ENCODE peak calls at places on chromosomes 2 and 18, in five cellular contexts. X is tibial nerve, Z is sigmoid colon, P is SK-N-SH, A is ovary. J is an unnamed sample. For H3K36me3, the result is how much of the 10 kb centered on the place peaks cover.

GRCh38 chr2:234691226-234691600 is 194.3 kb upstream of the ARL4C start:
- DNase-seq in Z (no peak), X (no peak), A (no peak), P (peak), J (no peak)

GRCh38 chr2:3184167-3184566 is 193.5 kb downstream of the EIPR1 start:
- DNase-seq in P (peak), X (no peak), Z (no peak), A (no peak), J (no peak)

GRCh38 chr2:205563646-205564045 is 118.7 kb upstream of the NRP2 start:
- DNase-seq in Z (no peak), P (peak), X (peak), A (no peak), J (peak)

GRCh38 chr2:164841719-164842623 is at the start of gene COBLL1:
- DNase-seq in X (peak), P (peak), Z (peak), A (peak), J (peak)

GRCh38 chr2:237630216-237631000 is 3.0 kb downstream of the LRRFIP1 start:
- DNase-seq in X (no peak), Z (no peak), A (no peak), P (no peak), J (no peak)

GRCh38 chr2:111896007-111896406 is 2.4 kb upstream of the MERTK start:
- DNase-seq in P (no peak), A (no peak), X (no peak), Z (no peak), J (no peak)

GRCh38 chr18:25630682-25631081 is 278.7 kb upstream of the ZNF521 start:
- DNase-seq in Z (no peak), A (no peak), P (no peak), X (no peak), J (no peak)

GRCh38 chr2:173235947-173236803 is 118.5 kb upstream of the CDCA7 start:
- DNase-seq in Z (no peak), X (no peak), P (no peak), A (no peak), J (no peak)

GRCh38 chr18:39942702-39943101 is 2012.3 kb upstream of the PIK3C3 start:
- DNase-seq in A (no peak), X (no peak), P (no peak), Z (no peak), J (no peak)

GRCh38 chr2:204268458-204268857 is 276.8 kb upstream of the PARD3B start:
- DNase-seq in Z (no peak), A (no peak), X (no peak), P (no peak), J (no peak)

GRCh38 chr18:48616484-48617255 is 77.8 kb downstream of the CTIF start:
- DNase-seq in P (no peak), X (no peak), Z (no peak), A (no peak), J (no peak)

GRCh38 chr2:239114119-239114581 is 266.3 kb downstream of the TWIST2 start:
- DNase-seq in A (no peak), P (peak), X (no peak), Z (no peak), J (no peak)

GRCh38 chr2:62340981-62341624 is 145.2 kb downstream of the B3GNT2 start:
- DNase-seq in X (no peak), Z (peak), A (no peak), P (peak), J (no peak)

GRCh38 chr2:202098336-202098735 is 25.3 kb downstream of the KIAA2012 start:
- DNase-seq in A (no peak), X (no peak), Z (no peak), P (no peak), J (no peak)

GRCh38 chr2:144048631-144049060 is 471.3 kb downstream of the ZEB2 start:
- DNase-seq in P (peak), Z (no peak), A (no peak), X (no peak), J (no peak)

GRCh38 chr2:234939976-234940375 is 11.8 kb upstream of the SH3BP4 start:
- DNase-seq in X (no peak), A (no peak), Z (no peak), P (no peak), J (no peak)

GRCh38 chr18:57819671-57820460 is 16.8 kb upstream of the ATP8B1 start:
- DNase-seq in X (peak), P (peak), Z (no peak), A (no peak), J (no peak)

GRCh38 chr2:229205704-229206103 is 65.4 kb downstream of the PID1 start:
- DNase-seq in A (no peak), X (no peak), P (no peak), Z (no peak), J (no peak)

GRCh38 chr2:86039178-86039962 is 66.3 kb downstream of the POLR1A start:
- DNase-seq in X (no peak), A (no peak), Z (peak), P (no peak), J (no peak)
- H3K36me3 ChIP-seq in X (under half), A (under half), Z (half or more), P (under half), J (under half)

DNA sequence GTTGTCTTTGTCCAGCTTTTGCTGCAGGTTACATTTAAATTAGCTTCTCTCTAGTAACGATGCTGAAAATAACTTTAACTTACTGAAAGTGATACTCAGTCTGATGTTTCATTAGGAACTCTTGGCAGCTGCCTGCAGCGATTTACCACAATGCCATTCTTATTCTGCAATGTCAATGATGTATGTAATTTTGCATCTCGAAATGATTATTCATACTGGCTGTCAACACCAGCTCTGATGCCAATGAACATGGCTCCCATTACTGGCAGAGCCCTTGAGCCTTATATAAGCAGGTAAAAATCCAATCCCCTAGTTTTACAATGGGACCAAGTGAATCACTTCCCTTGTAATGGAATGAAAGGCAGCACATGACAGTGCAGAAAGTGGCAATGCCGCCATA is 16.3 kb upstream of the MFF start:
- DNase-seq in P (no peak), X (no peak), Z (no peak), A (no peak), J (no peak)
- TF ChIP-seq EP300 in P (no peak), X (no peak), Z (no peak), A (no peak), J (no peak)

DNA sequence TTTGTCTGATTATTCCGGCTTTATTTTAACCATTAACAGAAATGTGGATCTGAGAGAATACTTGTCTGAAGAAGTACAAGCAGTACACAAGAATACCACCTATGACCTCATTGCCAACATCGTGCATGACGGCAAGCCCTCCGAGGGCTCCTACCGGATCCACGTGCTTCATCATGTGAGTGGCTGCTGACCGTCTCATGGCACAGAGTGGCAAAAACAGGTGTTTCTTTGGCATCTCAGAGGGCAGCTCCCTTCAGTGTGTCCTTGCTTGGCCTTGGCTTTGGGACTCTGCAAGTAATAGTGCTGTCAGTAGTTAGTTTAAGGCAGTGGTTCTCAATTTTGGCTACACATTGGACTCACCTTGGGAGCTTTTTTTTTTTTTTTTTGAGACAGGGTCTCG is 23.1 kb downstream of the SFTPB start:
- DNase-seq in P (no peak), Z (no peak), X (no peak), A (no peak), J (no peak)
- H3K36me3 ChIP-seq in P (half or more), Z (half or more), X (under half), A (under half), J (half or more)

DNA sequence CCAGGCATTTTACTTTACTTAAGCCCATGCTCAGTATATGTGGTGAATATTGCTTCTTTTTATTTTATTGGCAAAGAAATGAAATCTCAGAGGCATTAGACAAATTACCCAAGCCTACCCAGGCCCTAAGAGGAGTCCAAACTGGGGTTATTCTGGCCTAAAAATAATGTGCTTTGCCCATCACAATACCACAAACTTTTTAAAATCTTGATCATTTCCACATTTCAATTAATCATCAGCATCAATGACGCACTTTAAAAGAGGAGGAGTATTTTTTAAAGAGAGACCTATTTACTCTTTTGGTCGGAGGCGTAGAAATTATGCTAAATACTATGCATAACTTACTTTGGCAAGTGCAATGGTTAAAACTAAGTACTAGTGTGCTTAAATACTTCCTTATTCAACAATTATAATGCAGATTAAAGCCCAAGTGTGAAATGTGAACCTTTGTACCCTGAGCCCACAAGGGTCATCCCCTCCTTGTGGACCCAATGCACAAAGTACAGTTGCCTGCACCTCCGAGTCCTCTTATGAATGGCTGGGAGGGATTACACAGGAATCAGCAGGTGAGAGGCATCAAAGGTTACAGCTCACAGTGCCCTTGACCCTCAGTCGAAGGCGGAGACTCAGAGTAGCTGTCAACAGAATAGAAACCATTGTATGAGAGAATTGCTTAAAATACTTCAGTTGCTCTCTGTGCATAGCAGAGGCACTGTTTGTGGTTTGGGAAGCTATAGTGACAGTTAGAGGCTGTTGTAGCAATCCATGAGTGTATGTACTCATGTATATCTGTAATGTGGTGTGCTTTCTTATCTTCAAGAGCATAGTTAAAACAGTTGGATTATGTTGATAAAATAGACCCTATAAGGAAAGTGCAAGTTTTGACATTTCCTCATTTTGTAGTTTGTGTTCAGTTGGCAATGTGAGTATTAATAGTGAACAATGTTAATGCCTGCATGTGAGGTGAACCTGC is 151.7 kb upstream of the ITGA4 start:
- DNase-seq in X (no peak), A (peak), P (no peak), Z (no peak), J (no peak)
- TF ChIP-seq EP300 in X (no peak), A (no peak), P (no peak), Z (no peak), J (no peak)

GRCh38 chr2:169822785-169823392 is 1.8 kb downstream of the METTL5 start:
- DNase-seq in X (no peak), P (no peak), A (no peak), Z (no peak), J (no peak)

GRCh38 chr2:169818241-169818640 is 6.5 kb downstream of the METTL5 start:
- DNase-seq in P (no peak), X (no peak), Z (no peak), A (no peak), J (no peak)

GRCh38 chr2:169815849-169816248 is 8.9 kb downstream of the METTL5 start:
- DNase-seq in P (no peak), X (no peak), Z (no peak), A (no peak), J (no peak)

GRCh38 chr2:169822036-169822435 is 2.7 kb downstream of the METTL5 start:
- DNase-seq in P (no peak), A (no peak), Z (no peak), X (no peak), J (no peak)

GRCh38 chr2:169819106-169819505 is 5.6 kb downstream of the METTL5 start:
- DNase-seq in A (no peak), P (no peak), Z (no peak), X (no peak), J (no peak)
- H3K36me3 ChIP-seq in A (under half), P (under half), Z (half or more), X (under half), J (under half)

DNA sequence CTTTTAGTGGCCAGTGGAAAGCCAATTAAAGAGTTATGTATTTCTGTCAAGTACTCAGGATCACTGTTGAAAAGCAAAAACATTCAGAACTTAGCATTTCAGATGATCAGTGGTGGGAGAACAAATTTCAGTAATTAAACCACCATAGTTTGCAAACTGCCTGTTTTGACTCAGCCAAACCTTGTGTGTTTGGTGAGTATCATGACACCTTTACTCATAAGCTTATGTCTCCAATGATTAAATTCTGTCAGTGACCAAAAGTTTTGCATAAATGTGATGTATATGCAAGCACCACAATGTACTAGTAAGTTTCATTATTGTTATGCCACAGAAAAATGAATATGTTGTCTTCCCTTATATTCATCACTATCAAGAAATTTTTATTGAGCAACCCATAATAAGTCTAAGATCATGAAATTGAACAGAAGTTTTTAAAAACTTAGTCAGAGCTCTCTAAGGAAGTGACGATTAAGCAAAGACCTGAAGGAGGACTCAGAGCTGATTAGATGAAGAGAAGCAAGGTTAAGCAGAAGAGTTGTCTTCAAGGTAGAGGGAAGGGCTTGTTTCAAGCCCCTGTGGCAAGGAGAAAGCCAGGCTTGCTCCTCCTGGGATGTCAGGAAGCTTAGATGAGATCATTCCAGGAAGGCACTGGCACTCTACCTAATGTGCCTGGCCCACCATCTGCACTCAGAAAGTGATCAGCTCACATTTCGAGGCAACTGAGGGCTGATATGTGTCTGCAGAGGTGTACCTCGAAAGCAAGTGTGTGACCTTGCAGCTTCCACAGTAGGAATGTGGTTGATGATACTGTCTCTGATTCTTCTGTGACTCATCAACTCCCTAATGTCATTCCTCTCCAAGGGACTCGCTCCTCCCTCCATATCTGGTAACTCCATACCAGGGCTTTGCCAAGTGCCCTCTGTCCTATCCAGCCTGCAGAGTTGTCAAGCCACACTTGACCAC is 54.7 kb downstream of the KCTD18 start:
- DNase-seq in Z (no peak), A (no peak), X (no peak), P (no peak), J (no peak)
- TF ChIP-seq EP300 in Z (no peak), A (no peak), X (no peak), P (no peak), J (no peak)

GRCh38 chr2:76450024-76450475 is 739.3 kb upstream of the GCFC2 start:
- DNase-seq in Z (no peak), X (no peak), P (no peak), A (no peak), J (no peak)

GRCh38 chr2:76461431-76461830 is 750.7 kb upstream of the GCFC2 start:
- DNase-seq in Z (no peak), X (no peak), A (no peak), P (no peak), J (no peak)

GRCh38 chr2:76455910-76456309 is 745.2 kb upstream of the GCFC2 start:
- DNase-seq in X (no peak), P (no peak), A (no peak), Z (no peak), J (no peak)
- H3K36me3 ChIP-seq in X (under half), P (under half), A (under half), Z (under half), J (under half)

GRCh38 chr2:65432227-65433190 is at the start of gene SPRED2:
- DNase-seq in X (peak), P (peak), A (peak), Z (peak), J (peak)
- TF ChIP-seq EP300 in X (peak), P (peak), A (no peak), Z (no peak), J (no peak)

J was measured in upper lobe of left lung.